ENCODE peak calls at places on chromosomes 12 and 14, in five cellular contexts. One of them, this sample, is unnamed.

GRCh38 chr14:83994020-83994419 is 1535.9 kb upstream of the FLRT2 start:
- DNase-seq in amygdala: no peak
- DNase-seq in midbrain: no peak
- DNase-seq in NCI-H2171 treated with DMSO at 0.1 percent for 48 hours: no peak
- DNase-seq in neural progenitor cell: no peak
- DNase-seq in this sample: no peak

GRCh38 chr12:104742551-104742961 is 215.5 kb downstream of the SLC41A2 start:
- DNase-seq in amygdala: peak; percentile 71
- DNase-seq in midbrain: peak; percentile 61
- DNase-seq in NCI-H2171 treated with DMSO at 0.1 percent for 48 hours: no peak
- DNase-seq in neural progenitor cell: peak; percentile 49
- DNase-seq in this sample: peak; percentile 7

GRCh38 chr14:87995500-87996275 is 2.7 kb upstream of the GALC start:
- DNase-seq in amygdala: no peak
- DNase-seq in midbrain: no peak
- DNase-seq in NCI-H2171 treated with DMSO at 0.1 percent for 48 hours: no peak
- DNase-seq in neural progenitor cell: peak; percentile 16
- DNase-seq in this sample: no peak

GRCh38 chr12:115320451-115320850 is 636.5 kb upstream of the TBX3 start:
- DNase-seq in amygdala: no peak
- DNase-seq in midbrain: no peak
- DNase-seq in NCI-H2171 treated with DMSO at 0.1 percent for 48 hours: no peak
- DNase-seq in neural progenitor cell: no peak
- DNase-seq in this sample: no peak

GRCh38 chr12:131882804-131883520 is 11.5 kb upstream of the ULK1 start:
- DNase-seq in amygdala: no peak
- DNase-seq in midbrain: no peak
- DNase-seq in NCI-H2171 treated with DMSO at 0.1 percent for 48 hours: no peak
- DNase-seq in neural progenitor cell: no peak
- DNase-seq in this sample: peak; percentile 12

GRCh38 chr12:22334696-22335290 is at the start of gene ST8SIA1:
- DNase-seq in amygdala: peak; percentile 46
- DNase-seq in midbrain: peak; percentile 42
- DNase-seq in NCI-H2171 treated with DMSO at 0.1 percent for 48 hours: peak; percentile 16
- DNase-seq in neural progenitor cell: peak; percentile 73
- DNase-seq in this sample: peak; percentile 66

GRCh38 chr12:33349791-33350190 is 89.8 kb downstream of the SYT10 start:
- DNase-seq in amygdala: no peak
- DNase-seq in midbrain: no peak
- DNase-seq in NCI-H2171 treated with DMSO at 0.1 percent for 48 hours: no peak
- DNase-seq in neural progenitor cell: no peak
- DNase-seq in this sample: no peak

GRCh38 chr14:77086017-77086727 is 11.9 kb upstream of the CIPC start:
- DNase-seq in amygdala: no peak
- DNase-seq in midbrain: no peak
- DNase-seq in NCI-H2171 treated with DMSO at 0.1 percent for 48 hours: peak; percentile 43
- DNase-seq in neural progenitor cell: peak; percentile 62
- DNase-seq in this sample: peak; percentile 27

GRCh38 chr12:55670213-55670730 is 33.6 kb downstream of the OR10P1 start:
- DNase-seq in amygdala: no peak
- DNase-seq in midbrain: no peak
- DNase-seq in NCI-H2171 treated with DMSO at 0.1 percent for 48 hours: no peak
- DNase-seq in neural progenitor cell: no peak
- DNase-seq in this sample: no peak

GRCh38 chr14:28157887-28158791 is 608.4 kb upstream of the FOXG1 start:
- DNase-seq in amygdala: no peak
- DNase-seq in midbrain: no peak
- DNase-seq in NCI-H2171 treated with DMSO at 0.1 percent for 48 hours: no peak
- DNase-seq in neural progenitor cell: no peak
- DNase-seq in this sample: no peak

GRCh38 chr12:132479938-132480619 is 9.9 kb upstream of the FBRSL1 start:
- DNase-seq in amygdala: no peak
- DNase-seq in midbrain: no peak
- DNase-seq in NCI-H2171 treated with DMSO at 0.1 percent for 48 hours: no peak
- DNase-seq in neural progenitor cell: no peak
- DNase-seq in this sample: no peak

GRCh38 chr14:85702937-85703336 is 173.0 kb downstream of the FLRT2 start:
- DNase-seq in amygdala: no peak
- DNase-seq in midbrain: no peak
- DNase-seq in NCI-H2171 treated with DMSO at 0.1 percent for 48 hours: no peak
- DNase-seq in neural progenitor cell: no peak
- DNase-seq in this sample: no peak

GRCh38 chr14:77979666-77980351 is 179.9 kb downstream of the ADCK1 start:
- DNase-seq in amygdala: peak; percentile 22
- DNase-seq in midbrain: peak; percentile 66
- DNase-seq in NCI-H2171 treated with DMSO at 0.1 percent for 48 hours: no peak
- DNase-seq in neural progenitor cell: peak; percentile 64
- DNase-seq in this sample: peak; percentile 67

GRCh38 chr14:52473557-52473956 is 78.7 kb downstream of the TXNDC16 start:
- DNase-seq in amygdala: no peak
- DNase-seq in midbrain: peak; percentile 18
- DNase-seq in NCI-H2171 treated with DMSO at 0.1 percent for 48 hours: peak; percentile 38
- DNase-seq in neural progenitor cell: peak; percentile 12
- DNase-seq in this sample: peak; percentile 25

GRCh38 chr12:13011098-13011497 is 11.0 kb upstream of the HEBP1 start:
- DNase-seq in amygdala: no peak
- DNase-seq in midbrain: no peak
- DNase-seq in NCI-H2171 treated with DMSO at 0.1 percent for 48 hours: no peak
- DNase-seq in neural progenitor cell: no peak
- DNase-seq in this sample: no peak

GRCh38 chr12:42119085-42119633 is 25.5 kb downstream of the GXYLT1 start:
- DNase-seq in amygdala: no peak
- DNase-seq in midbrain: no peak
- DNase-seq in NCI-H2171 treated with DMSO at 0.1 percent for 48 hours: no peak
- DNase-seq in neural progenitor cell: no peak
- DNase-seq in this sample: no peak

GRCh38 chr12:24246921-24247320 is 297.5 kb upstream of the SOX5 start:
- DNase-seq in amygdala: no peak
- DNase-seq in midbrain: no peak
- DNase-seq in NCI-H2171 treated with DMSO at 0.1 percent for 48 hours: no peak
- DNase-seq in neural progenitor cell: no peak
- DNase-seq in this sample: no peak

GRCh38 chr14:20603813-20604212 is 12.6 kb upstream of the RNASE12 start:
- DNase-seq in amygdala: no peak
- DNase-seq in midbrain: no peak
- DNase-seq in NCI-H2171 treated with DMSO at 0.1 percent for 48 hours: peak; percentile 83
- DNase-seq in neural progenitor cell: no peak
- DNase-seq in this sample: peak; percentile 17

GRCh38 chr12:30988086-30988485 is 61.5 kb downstream of the TSPAN11 start:
- DNase-seq in amygdala: no peak
- DNase-seq in midbrain: no peak
- DNase-seq in NCI-H2171 treated with DMSO at 0.1 percent for 48 hours: no peak
- DNase-seq in neural progenitor cell: no peak
- DNase-seq in this sample: peak; percentile 90

GRCh38 chr12:124007810-124008570 is 35.0 kb downstream of the ZNF664 start:
- DNase-seq in amygdala: no peak
- DNase-seq in midbrain: no peak
- DNase-seq in NCI-H2171 treated with DMSO at 0.1 percent for 48 hours: peak; percentile 49
- DNase-seq in neural progenitor cell: no peak
- DNase-seq in this sample: no peak

GRCh38 chr14:61188936-61189808 is 92.0 kb downstream of the TMEM30B start:
- DNase-seq in amygdala: peak; percentile 4
- DNase-seq in midbrain: peak; percentile 6
- DNase-seq in NCI-H2171 treated with DMSO at 0.1 percent for 48 hours: peak; percentile 22
- DNase-seq in neural progenitor cell: peak; percentile 82
- DNase-seq in this sample: peak; percentile 93

GRCh38 chr12:48717252-48717695 is 767 bp upstream of the CCNT1 start:
- DNase-seq in amygdala: no peak
- DNase-seq in midbrain: no peak
- DNase-seq in NCI-H2171 treated with DMSO at 0.1 percent for 48 hours: peak; percentile 18
- DNase-seq in neural progenitor cell: peak; percentile 8
- DNase-seq in this sample: peak; percentile 41

GRCh38 chr12:27498761-27499160 is 25.2 kb upstream of the PPFIBP1 start:
- DNase-seq in amygdala: no peak
- DNase-seq in midbrain: no peak
- DNase-seq in NCI-H2171 treated with DMSO at 0.1 percent for 48 hours: no peak
- DNase-seq in neural progenitor cell: no peak
- DNase-seq in this sample: peak; percentile 71

GRCh38 chr12:62403031-62403430 is 63.6 kb upstream of the MON2 start:
- DNase-seq in amygdala: no peak
- DNase-seq in midbrain: no peak
- DNase-seq in NCI-H2171 treated with DMSO at 0.1 percent for 48 hours: no peak
- DNase-seq in neural progenitor cell: no peak
- DNase-seq in this sample: no peak

GRCh38 chr14:34014936-34015335 is 64.1 kb upstream of the EGLN3 start:
- DNase-seq in amygdala: no peak
- DNase-seq in midbrain: no peak
- DNase-seq in NCI-H2171 treated with DMSO at 0.1 percent for 48 hours: peak; percentile 93
- DNase-seq in neural progenitor cell: no peak
- DNase-seq in this sample: peak; percentile 8

GRCh38 chr12:2586159-2587035 is 208.4 kb upstream of the FKBP4 start:
- DNase-seq in amygdala: no peak
- DNase-seq in midbrain: no peak
- DNase-seq in NCI-H2171 treated with DMSO at 0.1 percent for 48 hours: peak; percentile 99
- DNase-seq in neural progenitor cell: no peak
- DNase-seq in this sample: peak; percentile 75

GRCh38 chr12:51904951-51905471 is 2.3 kb upstream of the ACVRL1 start:
- DNase-seq in amygdala: no peak
- DNase-seq in midbrain: no peak
- DNase-seq in NCI-H2171 treated with DMSO at 0.1 percent for 48 hours: peak; percentile 49
- DNase-seq in neural progenitor cell: no peak
- DNase-seq in this sample: peak; percentile 61

GRCh38 chr14:86936556-86936955 is 1056.4 kb downstream of the GALC start:
- DNase-seq in amygdala: no peak
- DNase-seq in midbrain: no peak
- DNase-seq in NCI-H2171 treated with DMSO at 0.1 percent for 48 hours: no peak
- DNase-seq in neural progenitor cell: no peak
- DNase-seq in this sample: no peak

GRCh38 chr14:73307261-73307660 is 70.0 kb downstream of the PAPLN start:
- DNase-seq in amygdala: no peak
- DNase-seq in midbrain: no peak
- DNase-seq in NCI-H2171 treated with DMSO at 0.1 percent for 48 hours: no peak
- DNase-seq in neural progenitor cell: no peak
- DNase-seq in this sample: no peak